ENCODE peak calls at places on chromosomes 3 and 15, in ten cellular contexts. One of them, this sample, is unnamed.

GRCh38 chr15:61702224-61703120 is 357.8 kb downstream of the VPS13C start:
- DNase-seq in RWPE1: no peak
- DNase-seq in A549: no peak
- DNase-seq in posterior cingulate gyrus: no peak
- DNase-seq in uterus: no peak
- DNase-seq in NCI-H446: no peak
- DNase-seq in globus pallidus: no peak
- DNase-seq in bronchial epithelial cell: peak
- DNase-seq in GM06990: no peak
- DNase-seq in stimulated activated CD8-positive, alpha-beta memory T cell treated with anti-CD3 and anti-CD28 coated beads, Interleukin-2, amount 100 ng/mL, for 1 hour: no peak
- DNase-seq in this sample: peak

GRCh38 chr3:152769523-152769922 is 65.4 kb upstream of the P2RY1 start:
- DNase-seq in NCI-H446: no peak
- DNase-seq in stimulated activated CD8-positive, alpha-beta memory T cell treated with anti-CD3 and anti-CD28 coated beads, Interleukin-2, amount 100 ng/mL, for 1 hour: no peak
- DNase-seq in uterus: no peak
- DNase-seq in bronchial epithelial cell: peak
- DNase-seq in GM06990: peak
- DNase-seq in posterior cingulate gyrus: no peak
- DNase-seq in globus pallidus: no peak
- DNase-seq in RWPE1: peak
- DNase-seq in A549: no peak
- DNase-seq in this sample: no peak

GRCh38 chr3:187713504-187713903 is 11.1 kb upstream of the RTP2 start:
- DNase-seq in GM06990: no peak
- DNase-seq in NCI-H446: peak
- DNase-seq in posterior cingulate gyrus: no peak
- DNase-seq in bronchial epithelial cell: peak
- DNase-seq in A549: peak
- DNase-seq in globus pallidus: no peak
- DNase-seq in RWPE1: no peak
- DNase-seq in stimulated activated CD8-positive, alpha-beta memory T cell treated with anti-CD3 and anti-CD28 coated beads, Interleukin-2, amount 100 ng/mL, for 1 hour: no peak
- DNase-seq in uterus: no peak
- DNase-seq in this sample: peak

GRCh38 chr3:170429050-170429449 is 10.4 kb downstream of the CLDN11 start:
- DNase-seq in stimulated activated CD8-positive, alpha-beta memory T cell treated with anti-CD3 and anti-CD28 coated beads, Interleukin-2, amount 100 ng/mL, for 1 hour: no peak
- DNase-seq in globus pallidus: no peak
- DNase-seq in uterus: no peak
- DNase-seq in NCI-H446: no peak
- DNase-seq in GM06990: no peak
- DNase-seq in posterior cingulate gyrus: no peak
- DNase-seq in bronchial epithelial cell: no peak
- DNase-seq in A549: no peak
- DNase-seq in RWPE1: no peak
- DNase-seq in this sample: peak

GRCh38 chr3:179732661-179733348 is 80.0 kb downstream of the USP13 start:
- DNase-seq in NCI-H446: no peak
- DNase-seq in RWPE1: no peak
- DNase-seq in posterior cingulate gyrus: no peak
- DNase-seq in A549: no peak
- DNase-seq in uterus: no peak
- DNase-seq in stimulated activated CD8-positive, alpha-beta memory T cell treated with anti-CD3 and anti-CD28 coated beads, Interleukin-2, amount 100 ng/mL, for 1 hour: no peak
- DNase-seq in bronchial epithelial cell: no peak
- DNase-seq in GM06990: no peak
- DNase-seq in globus pallidus: no peak
- DNase-seq in this sample: no peak

GRCh38 chr15:62323353-62323752 is 158.3 kb upstream of the C2CD4B start:
- DNase-seq in stimulated activated CD8-positive, alpha-beta memory T cell treated with anti-CD3 and anti-CD28 coated beads, Interleukin-2, amount 100 ng/mL, for 1 hour: no peak
- DNase-seq in bronchial epithelial cell: no peak
- DNase-seq in GM06990: no peak
- DNase-seq in uterus: no peak
- DNase-seq in posterior cingulate gyrus: no peak
- DNase-seq in globus pallidus: no peak
- DNase-seq in NCI-H446: no peak
- DNase-seq in RWPE1: no peak
- DNase-seq in A549: no peak
- DNase-seq in this sample: no peak

GRCh38 chr3:10517616-10518015 is 12.2 kb upstream of the ATP2B2 start:
- DNase-seq in RWPE1: no peak
- DNase-seq in bronchial epithelial cell: no peak
- DNase-seq in posterior cingulate gyrus: peak
- DNase-seq in NCI-H446: no peak
- DNase-seq in uterus: no peak
- DNase-seq in A549: no peak
- DNase-seq in GM06990: no peak
- DNase-seq in stimulated activated CD8-positive, alpha-beta memory T cell treated with anti-CD3 and anti-CD28 coated beads, Interleukin-2, amount 100 ng/mL, for 1 hour: no peak
- DNase-seq in globus pallidus: no peak
- DNase-seq in this sample: no peak

GRCh38 chr3:65473746-65474145 is 565.0 kb downstream of the MAGI1 start:
- DNase-seq in globus pallidus: no peak
- DNase-seq in stimulated activated CD8-positive, alpha-beta memory T cell treated with anti-CD3 and anti-CD28 coated beads, Interleukin-2, amount 100 ng/mL, for 1 hour: no peak
- DNase-seq in RWPE1: no peak
- DNase-seq in posterior cingulate gyrus: no peak
- DNase-seq in bronchial epithelial cell: peak
- DNase-seq in A549: no peak
- DNase-seq in GM06990: no peak
- DNase-seq in uterus: no peak
- DNase-seq in NCI-H446: peak
- DNase-seq in this sample: no peak

GRCh38 chr15:59993950-59994401 is 10.1 kb upstream of the FOXB1 start:
- DNase-seq in GM06990: no peak
- DNase-seq in bronchial epithelial cell: no peak
- DNase-seq in RWPE1: no peak
- DNase-seq in stimulated activated CD8-positive, alpha-beta memory T cell treated with anti-CD3 and anti-CD28 coated beads, Interleukin-2, amount 100 ng/mL, for 1 hour: no peak
- DNase-seq in uterus: no peak
- DNase-seq in A549: no peak
- DNase-seq in posterior cingulate gyrus: no peak
- DNase-seq in NCI-H446: no peak
- DNase-seq in globus pallidus: no peak
- DNase-seq in this sample: peak

GRCh38 chr15:55799287-55800212 is 56.6 kb upstream of the PRTG start:
- DNase-seq in posterior cingulate gyrus: no peak
- DNase-seq in NCI-H446: peak
- DNase-seq in stimulated activated CD8-positive, alpha-beta memory T cell treated with anti-CD3 and anti-CD28 coated beads, Interleukin-2, amount 100 ng/mL, for 1 hour: no peak
- DNase-seq in uterus: no peak
- DNase-seq in globus pallidus: no peak
- DNase-seq in A549: peak
- DNase-seq in GM06990: no peak
- DNase-seq in bronchial epithelial cell: peak
- DNase-seq in RWPE1: peak
- DNase-seq in this sample: peak

GRCh38 chr3:100289339-100289738 is 28.5 kb downstream of the TBC1D23 start:
- DNase-seq in bronchial epithelial cell: no peak
- DNase-seq in GM06990: no peak
- DNase-seq in uterus: no peak
- DNase-seq in stimulated activated CD8-positive, alpha-beta memory T cell treated with anti-CD3 and anti-CD28 coated beads, Interleukin-2, amount 100 ng/mL, for 1 hour: no peak
- DNase-seq in NCI-H446: no peak
- DNase-seq in globus pallidus: peak
- DNase-seq in posterior cingulate gyrus: no peak
- DNase-seq in A549: no peak
- DNase-seq in RWPE1: no peak
- DNase-seq in this sample: no peak

GRCh38 chr15:57146394-57147140 is 228.1 kb downstream of the TCF12 start:
- DNase-seq in posterior cingulate gyrus: no peak
- DNase-seq in NCI-H446: peak
- DNase-seq in A549: peak
- DNase-seq in RWPE1: peak
- DNase-seq in bronchial epithelial cell: peak
- DNase-seq in globus pallidus: peak
- DNase-seq in uterus: no peak
- DNase-seq in GM06990: peak
- DNase-seq in stimulated activated CD8-positive, alpha-beta memory T cell treated with anti-CD3 and anti-CD28 coated beads, Interleukin-2, amount 100 ng/mL, for 1 hour: no peak
- DNase-seq in this sample: peak

GRCh38 chr3:48826451-48826850 is 21.2 kb downstream of the PRKAR2A start:
- DNase-seq in RWPE1: no peak
- DNase-seq in GM06990: no peak
- DNase-seq in A549: no peak
- DNase-seq in globus pallidus: no peak
- DNase-seq in NCI-H446: no peak
- DNase-seq in bronchial epithelial cell: peak
- DNase-seq in uterus: no peak
- DNase-seq in stimulated activated CD8-positive, alpha-beta memory T cell treated with anti-CD3 and anti-CD28 coated beads, Interleukin-2, amount 100 ng/mL, for 1 hour: no peak
- DNase-seq in posterior cingulate gyrus: no peak
- DNase-seq in this sample: no peak

GRCh38 chr15:78051622-78052405 is 25.7 kb downstream of the TBC1D2B start:
- DNase-seq in globus pallidus: no peak
- DNase-seq in RWPE1: no peak
- DNase-seq in uterus: no peak
- DNase-seq in NCI-H446: peak
- DNase-seq in stimulated activated CD8-positive, alpha-beta memory T cell treated with anti-CD3 and anti-CD28 coated beads, Interleukin-2, amount 100 ng/mL, for 1 hour: no peak
- DNase-seq in A549: no peak
- DNase-seq in posterior cingulate gyrus: no peak
- DNase-seq in GM06990: no peak
- DNase-seq in bronchial epithelial cell: no peak
- DNase-seq in this sample: peak

GRCh38 chr3:129608087-129608935 is 1.8 kb upstream of the PLXND1 start:
- DNase-seq in uterus: no peak
- DNase-seq in globus pallidus: peak
- DNase-seq in bronchial epithelial cell: no peak
- DNase-seq in stimulated activated CD8-positive, alpha-beta memory T cell treated with anti-CD3 and anti-CD28 coated beads, Interleukin-2, amount 100 ng/mL, for 1 hour: no peak
- DNase-seq in A549: peak
- DNase-seq in NCI-H446: peak
- DNase-seq in RWPE1: no peak
- DNase-seq in posterior cingulate gyrus: no peak
- DNase-seq in GM06990: no peak
- DNase-seq in this sample: peak

GRCh38 chr15:80876034-80876433 is 96.9 kb downstream of the CEMIP start:
- DNase-seq in uterus: no peak
- DNase-seq in GM06990: no peak
- DNase-seq in bronchial epithelial cell: no peak
- DNase-seq in NCI-H446: peak
- DNase-seq in A549: no peak
- DNase-seq in stimulated activated CD8-positive, alpha-beta memory T cell treated with anti-CD3 and anti-CD28 coated beads, Interleukin-2, amount 100 ng/mL, for 1 hour: no peak
- DNase-seq in posterior cingulate gyrus: no peak
- DNase-seq in RWPE1: no peak
- DNase-seq in globus pallidus: peak
- DNase-seq in this sample: no peak

GRCh38 chr3:116166121-116166520 is 279.2 kb downstream of the LSAMP start:
- DNase-seq in bronchial epithelial cell: no peak
- DNase-seq in A549: no peak
- DNase-seq in stimulated activated CD8-positive, alpha-beta memory T cell treated with anti-CD3 and anti-CD28 coated beads, Interleukin-2, amount 100 ng/mL, for 1 hour: no peak
- DNase-seq in posterior cingulate gyrus: no peak
- DNase-seq in globus pallidus: peak
- DNase-seq in NCI-H446: no peak
- DNase-seq in RWPE1: no peak
- DNase-seq in GM06990: no peak
- DNase-seq in uterus: no peak
- DNase-seq in this sample: no peak

GRCh38 chr3:114020907-114021306 is 35.4 kb downstream of the CCDC191 start:
- DNase-seq in RWPE1: no peak
- DNase-seq in globus pallidus: no peak
- DNase-seq in stimulated activated CD8-positive, alpha-beta memory T cell treated with anti-CD3 and anti-CD28 coated beads, Interleukin-2, amount 100 ng/mL, for 1 hour: no peak
- DNase-seq in posterior cingulate gyrus: no peak
- DNase-seq in A549: no peak
- DNase-seq in bronchial epithelial cell: no peak
- DNase-seq in NCI-H446: no peak
- DNase-seq in GM06990: no peak
- DNase-seq in uterus: no peak
- DNase-seq in this sample: no peak

This sample was measured in Jurkat, Clone E6-1.